ENCODE peak calls at places on chromosomes 16 and 17, in ten cellular contexts. One of them, this sample, is unnamed.

GRCh38 chr17:39404542-39405378 is 3.3 kb upstream of the FBXL20 start:
- DNase-seq in fibroblast of pulmonary artery: peak
- DNase-seq in CD8-positive, alpha-beta T cell: no peak
- DNase-seq in cardiac fibroblast: peak
- DNase-seq in astrocyte of the cerebellum: peak
- DNase-seq in breast epithelium: peak
- DNase-seq in Panc1: no peak
- DNase-seq in GM23338: no peak
- DNase-seq in cardiac muscle cell: peak
- DNase-seq in GM06990: no peak
- DNase-seq in this sample: peak

GRCh38 chr16:68265078-68265925 is 976 bp downstream of the SLC7A6 start:
- DNase-seq in fibroblast of pulmonary artery: peak
- DNase-seq in cardiac fibroblast: peak
- DNase-seq in breast epithelium: no peak
- DNase-seq in GM23338: peak
- DNase-seq in cardiac muscle cell: peak
- DNase-seq in GM06990: peak
- DNase-seq in Panc1: no peak
- DNase-seq in CD8-positive, alpha-beta T cell: peak
- DNase-seq in astrocyte of the cerebellum: no peak
- DNase-seq in this sample: peak

GRCh38 chr17:44210342-44211192 is 8.9 kb downstream of the UBTF start:
- DNase-seq in CD8-positive, alpha-beta T cell: peak
- DNase-seq in GM23338: peak
- DNase-seq in astrocyte of the cerebellum: peak
- DNase-seq in GM06990: peak
- DNase-seq in breast epithelium: peak
- DNase-seq in fibroblast of pulmonary artery: peak
- DNase-seq in cardiac fibroblast: peak
- DNase-seq in Panc1: no peak
- DNase-seq in cardiac muscle cell: peak
- DNase-seq in this sample: peak

GRCh38 chr17:40953876-40954275 is 12.9 kb downstream of the KRT39 start:
- DNase-seq in CD8-positive, alpha-beta T cell: no peak
- DNase-seq in fibroblast of pulmonary artery: peak
- DNase-seq in Panc1: no peak
- DNase-seq in GM06990: no peak
- DNase-seq in astrocyte of the cerebellum: no peak
- DNase-seq in GM23338: no peak
- DNase-seq in cardiac muscle cell: no peak
- DNase-seq in cardiac fibroblast: peak
- DNase-seq in breast epithelium: no peak
- DNase-seq in this sample: peak

GRCh38 chr17:80820331-80820730 is 171.3 kb upstream of the CHMP6 start:
- DNase-seq in CD8-positive, alpha-beta T cell: no peak
- DNase-seq in Panc1: no peak
- DNase-seq in GM06990: no peak
- DNase-seq in astrocyte of the cerebellum: no peak
- DNase-seq in cardiac fibroblast: no peak
- DNase-seq in GM23338: no peak
- DNase-seq in fibroblast of pulmonary artery: no peak
- DNase-seq in breast epithelium: no peak
- DNase-seq in cardiac muscle cell: no peak
- DNase-seq in this sample: no peak

GRCh38 chr16:84478172-84478948 is 26.1 kb downstream of the MEAK7 start:
- DNase-seq in cardiac muscle cell: peak
- DNase-seq in fibroblast of pulmonary artery: peak
- DNase-seq in CD8-positive, alpha-beta T cell: peak
- DNase-seq in Panc1: no peak
- DNase-seq in GM23338: no peak
- DNase-seq in GM06990: no peak
- DNase-seq in astrocyte of the cerebellum: peak
- DNase-seq in cardiac fibroblast: peak
- DNase-seq in breast epithelium: no peak
- DNase-seq in this sample: peak

GRCh38 chr17:40373324-40373723 is 8.8 kb upstream of the GJD3 start:
- DNase-seq in GM06990: no peak
- DNase-seq in breast epithelium: no peak
- DNase-seq in fibroblast of pulmonary artery: peak
- DNase-seq in cardiac fibroblast: peak
- DNase-seq in cardiac muscle cell: peak
- DNase-seq in GM23338: no peak
- DNase-seq in Panc1: no peak
- DNase-seq in astrocyte of the cerebellum: no peak
- DNase-seq in CD8-positive, alpha-beta T cell: no peak
- DNase-seq in this sample: peak

GRCh38 chr17:78883533-78884131 is 19.4 kb downstream of the CEP295NL start:
- DNase-seq in fibroblast of pulmonary artery: peak
- DNase-seq in astrocyte of the cerebellum: peak
- DNase-seq in CD8-positive, alpha-beta T cell: no peak
- DNase-seq in cardiac muscle cell: peak
- DNase-seq in GM06990: no peak
- DNase-seq in breast epithelium: peak
- DNase-seq in GM23338: peak
- DNase-seq in Panc1: peak
- DNase-seq in cardiac fibroblast: peak
- DNase-seq in this sample: peak

GRCh38 chr17:80208050-80208449 is 12.1 kb downstream of the SGSH start:
- DNase-seq in GM23338: no peak
- DNase-seq in Panc1: no peak
- DNase-seq in cardiac muscle cell: no peak
- DNase-seq in cardiac fibroblast: no peak
- DNase-seq in breast epithelium: no peak
- DNase-seq in fibroblast of pulmonary artery: no peak
- DNase-seq in GM06990: no peak
- DNase-seq in astrocyte of the cerebellum: no peak
- DNase-seq in CD8-positive, alpha-beta T cell: no peak
- DNase-seq in this sample: no peak

GRCh38 chr16:88365244-88365865 is 17.4 kb upstream of the ZNF469 start:
- DNase-seq in cardiac muscle cell: no peak
- DNase-seq in cardiac fibroblast: no peak
- DNase-seq in breast epithelium: no peak
- DNase-seq in Panc1: no peak
- DNase-seq in fibroblast of pulmonary artery: no peak
- DNase-seq in GM06990: no peak
- DNase-seq in GM23338: no peak
- DNase-seq in astrocyte of the cerebellum: no peak
- DNase-seq in CD8-positive, alpha-beta T cell: no peak
- DNase-seq in this sample: no peak

GRCh38 chr16:69444873-69445517 is 20.6 kb downstream of the CYB5B start:
- DNase-seq in CD8-positive, alpha-beta T cell: no peak
- DNase-seq in cardiac muscle cell: peak
- DNase-seq in fibroblast of pulmonary artery: peak
- DNase-seq in astrocyte of the cerebellum: no peak
- DNase-seq in GM06990: no peak
- DNase-seq in Panc1: no peak
- DNase-seq in cardiac fibroblast: peak
- DNase-seq in GM23338: no peak
- DNase-seq in breast epithelium: no peak
- DNase-seq in this sample: peak

GRCh38 chr16:10090816-10091215 is 91.4 kb downstream of the GRIN2A start:
- DNase-seq in astrocyte of the cerebellum: peak
- DNase-seq in cardiac muscle cell: no peak
- DNase-seq in Panc1: no peak
- DNase-seq in GM06990: no peak
- DNase-seq in fibroblast of pulmonary artery: no peak
- DNase-seq in GM23338: no peak
- DNase-seq in CD8-positive, alpha-beta T cell: no peak
- DNase-seq in breast epithelium: no peak
- DNase-seq in cardiac fibroblast: no peak
- DNase-seq in this sample: no peak

DNA sequence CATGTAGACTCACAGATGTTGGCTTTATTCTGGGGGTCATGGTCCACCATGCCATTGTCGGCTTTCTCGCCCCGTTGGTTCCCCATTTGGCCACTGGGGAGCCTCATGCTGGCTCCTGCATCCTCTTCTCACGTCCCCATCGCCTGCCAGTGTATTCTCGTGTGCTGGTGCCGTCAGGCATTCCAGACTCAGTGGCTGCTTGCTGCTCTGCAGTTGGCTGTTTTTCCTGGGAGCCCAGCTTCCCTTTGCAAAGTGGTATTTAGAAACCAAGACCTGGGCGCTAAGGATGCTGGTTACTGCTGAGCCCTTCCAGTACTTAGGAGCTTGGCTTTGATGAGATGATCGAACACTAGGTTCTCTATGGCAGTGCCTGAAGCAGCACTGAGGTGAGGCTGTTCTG is 19.1 kb downstream of the CRAMP1 start:
- DNase-seq in cardiac fibroblast: no peak
- DNase-seq in fibroblast of pulmonary artery: no peak
- DNase-seq in cardiac muscle cell: no peak
- DNase-seq in breast epithelium: no peak
- DNase-seq in GM23338: no peak
- DNase-seq in GM06990: no peak
- DNase-seq in Panc1: no peak
- DNase-seq in astrocyte of the cerebellum: no peak
- DNase-seq in CD8-positive, alpha-beta T cell: no peak
- DNase-seq in this sample: no peak
- TF ChIP-seq CTCF in cardiac fibroblast: no peak
- TF ChIP-seq CTCF in fibroblast of pulmonary artery: no peak
- TF ChIP-seq CTCF in cardiac muscle cell: no peak
- TF ChIP-seq CTCF in breast epithelium: no peak
- TF ChIP-seq CTCF in GM23338: no peak
- TF ChIP-seq CTCF in GM06990: no peak
- TF ChIP-seq CTCF in Panc1: no peak
- TF ChIP-seq CTCF in astrocyte of the cerebellum: no peak
- TF ChIP-seq CTCF in CD8-positive, alpha-beta T cell: no peak
- TF ChIP-seq CTCF in this sample: peak

DNA sequence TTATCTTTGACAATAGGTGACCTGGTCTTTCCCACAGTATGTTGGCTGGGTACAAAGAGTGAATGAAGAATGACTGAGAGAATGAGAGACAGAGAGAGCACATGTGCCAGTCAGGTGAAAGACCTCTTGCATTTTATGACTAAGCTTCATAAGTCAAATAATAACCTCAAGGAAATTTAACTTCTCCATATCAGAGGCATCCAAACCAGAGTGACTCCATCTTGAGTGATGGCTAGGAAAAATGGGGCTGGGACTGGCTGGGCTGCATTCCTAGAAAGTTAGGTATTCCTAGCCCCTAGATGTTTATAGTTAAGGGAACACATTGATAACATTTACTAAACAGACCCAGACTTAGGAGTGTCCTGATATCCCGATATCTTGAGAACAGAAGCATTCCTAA is 3.9 kb upstream of the RBL2 start:
- DNase-seq in Panc1: no peak
- DNase-seq in GM23338: no peak
- DNase-seq in cardiac fibroblast: no peak
- DNase-seq in breast epithelium: no peak
- DNase-seq in astrocyte of the cerebellum: no peak
- DNase-seq in cardiac muscle cell: no peak
- DNase-seq in GM06990: no peak
- DNase-seq in CD8-positive, alpha-beta T cell: no peak
- DNase-seq in fibroblast of pulmonary artery: no peak
- DNase-seq in this sample: no peak
- H3K4me3 ChIP-seq in Panc1: no peak
- H3K4me3 ChIP-seq in GM23338: no peak
- H3K4me3 ChIP-seq in cardiac fibroblast: no peak
- H3K4me3 ChIP-seq in breast epithelium: no peak
- H3K4me3 ChIP-seq in astrocyte of the cerebellum: no peak
- H3K4me3 ChIP-seq in cardiac muscle cell: no peak
- H3K4me3 ChIP-seq in GM06990: no peak
- H3K4me3 ChIP-seq in CD8-positive, alpha-beta T cell: no peak
- H3K4me3 ChIP-seq in fibroblast of pulmonary artery: no peak
- H3K4me3 ChIP-seq in this sample: no peak

DNA sequence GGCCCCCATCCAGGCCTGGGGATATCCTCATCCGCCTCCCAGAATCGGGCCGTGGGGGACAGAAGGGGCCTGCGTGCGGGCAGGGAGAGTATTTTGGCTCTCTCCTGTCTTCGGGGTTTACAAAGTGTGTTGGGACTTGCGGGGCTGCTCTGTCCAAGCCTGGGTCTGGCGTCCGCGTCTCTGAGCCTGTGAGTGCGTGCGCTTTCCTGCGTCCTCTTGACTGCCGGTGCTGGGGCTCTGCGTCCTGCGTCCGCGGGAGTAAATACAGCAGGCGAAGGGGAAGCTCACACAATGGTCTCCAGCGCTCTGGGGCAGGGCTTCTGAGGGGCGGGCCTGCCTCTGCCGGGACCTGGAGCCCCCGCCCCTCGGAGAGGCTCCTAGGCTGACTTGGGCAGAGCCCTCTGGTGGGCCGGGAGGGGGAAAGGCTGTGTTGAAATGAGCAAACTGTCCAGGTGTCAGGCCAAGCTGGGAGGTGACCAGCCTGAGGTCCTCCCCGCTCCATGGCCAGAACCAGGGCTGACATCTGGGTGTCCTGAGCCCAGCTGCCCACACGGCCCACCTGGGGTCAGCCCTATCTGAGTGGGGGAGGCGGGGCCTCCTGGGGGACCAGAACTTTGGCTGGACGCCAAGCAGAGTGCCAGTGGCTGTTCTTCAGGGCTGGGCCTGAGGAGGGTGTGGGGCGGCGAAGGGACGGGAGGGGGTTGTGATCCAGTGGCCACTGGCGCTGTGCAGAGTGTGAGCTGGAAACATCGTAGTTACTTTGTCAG is 233.6 kb downstream of the SEC14L1 start:
- DNase-seq in breast epithelium: peak
- DNase-seq in GM23338: peak
- DNase-seq in CD8-positive, alpha-beta T cell: peak
- DNase-seq in cardiac muscle cell: peak
- DNase-seq in fibroblast of pulmonary artery: peak
- DNase-seq in cardiac fibroblast: peak
- DNase-seq in Panc1: no peak
- DNase-seq in astrocyte of the cerebellum: peak
- DNase-seq in GM06990: peak
- DNase-seq in this sample: peak
- TF ChIP-seq CTCF in breast epithelium: peak
- TF ChIP-seq CTCF in GM23338: no peak
- TF ChIP-seq CTCF in CD8-positive, alpha-beta T cell: peak
- TF ChIP-seq CTCF in cardiac muscle cell: peak
- TF ChIP-seq CTCF in fibroblast of pulmonary artery: peak
- TF ChIP-seq CTCF in cardiac fibroblast: peak
- TF ChIP-seq CTCF in Panc1: no peak
- TF ChIP-seq CTCF in astrocyte of the cerebellum: peak
- TF ChIP-seq CTCF in GM06990: no peak
- TF ChIP-seq CTCF in this sample: peak

DNA sequence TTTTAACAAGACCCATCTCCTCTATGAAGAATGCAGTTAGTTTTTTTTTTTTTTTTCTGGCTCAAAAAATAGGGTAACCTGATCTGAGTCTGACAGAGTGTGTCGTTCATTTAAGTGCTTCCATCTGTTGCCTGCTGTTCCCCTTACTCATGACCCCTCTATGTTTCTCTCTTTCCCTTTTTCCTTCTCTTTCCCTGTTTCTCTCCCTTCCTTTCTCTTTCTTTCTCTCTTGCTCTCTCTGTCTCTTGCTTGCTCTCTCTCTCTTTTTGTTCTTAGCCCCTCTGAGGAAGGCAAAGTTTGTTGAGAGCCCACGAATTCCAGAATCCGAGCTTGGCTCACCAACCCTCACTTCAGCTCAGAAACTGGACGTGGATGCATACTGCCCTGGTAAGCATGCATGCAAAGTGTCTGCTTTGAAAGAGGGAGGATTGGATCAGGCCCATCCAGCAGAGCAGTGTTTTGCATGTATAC is 185.0 kb downstream of the TANC2 start:
- DNase-seq in astrocyte of the cerebellum: no peak
- DNase-seq in CD8-positive, alpha-beta T cell: no peak
- DNase-seq in cardiac muscle cell: peak
- DNase-seq in Panc1: no peak
- DNase-seq in GM06990: no peak
- DNase-seq in fibroblast of pulmonary artery: peak
- DNase-seq in cardiac fibroblast: peak
- DNase-seq in GM23338: peak
- DNase-seq in breast epithelium: no peak
- DNase-seq in this sample: peak
- H3K4me3 ChIP-seq in astrocyte of the cerebellum: peak
- H3K4me3 ChIP-seq in CD8-positive, alpha-beta T cell: no peak
- H3K4me3 ChIP-seq in cardiac muscle cell: no peak
- H3K4me3 ChIP-seq in Panc1: no peak
- H3K4me3 ChIP-seq in GM06990: no peak
- H3K4me3 ChIP-seq in fibroblast of pulmonary artery: no peak
- H3K4me3 ChIP-seq in cardiac fibroblast: no peak
- H3K4me3 ChIP-seq in GM23338: no peak
- H3K4me3 ChIP-seq in breast epithelium: no peak
- H3K4me3 ChIP-seq in this sample: no peak

This sample was measured in choroid plexus epithelial cell.